ENCODE peak calls at places on chromosomes 6 and 20, in four cellular contexts. R, K, W and C are unnamed samples.

GRCh38 chr20:37911838-37912273 is 8.9 kb downstream of the VSTM2L start:
- DNase-seq in K (peak), R (no peak), W (peak), C (peak)

GRCh38 chr6:81767163-81768000 is 14.9 kb upstream of the TENT5A start:
- DNase-seq in R (no peak), W (no peak), K (peak), C (peak)

GRCh38 chr6:40044196-40044595 is 109.9 kb upstream of the MOCS1 start:
- DNase-seq in K (no peak), R (no peak), W (no peak), C (no peak)

GRCh38 chr20:41047975-41048305 is 19.3 kb downstream of the TOP1 start:
- DNase-seq in W (no peak), K (peak), R (no peak), C (peak)

GRCh38 chr6:209432-210103 is 82.7 kb upstream of the DUSP22 start:
- DNase-seq in K (no peak), R (no peak), W (no peak), C (no peak)

GRCh38 chr6:42316390-42316970 is 98.8 kb upstream of the MRPS10 start:
- DNase-seq in K (peak), W (peak), R (no peak), C (no peak)

GRCh38 chr20:37841991-37842390 is 60.9 kb upstream of the VSTM2L start:
- DNase-seq in K (no peak), W (peak), R (no peak), C (no peak)

GRCh38 chr20:51457281-51457932 is 85.1 kb downstream of the NFATC2 start:
- DNase-seq in W (peak), K (peak), R (no peak), C (peak)

GRCh38 chr6:100880149-100880900 is 804 bp downstream of the ASCC3 start:
- DNase-seq in W (no peak), K (no peak), R (no peak), C (peak)

GRCh38 chr6:74606488-74607135 is 599.2 kb downstream of the COL12A1 start:
- DNase-seq in W (no peak), R (no peak), K (peak), C (peak)

GRCh38 chr6:130020106-130020851 is 1.9 kb downstream of the L3MBTL3 start:
- DNase-seq in W (peak), K (peak), R (peak), C (peak)